ENCODE peak calls at places on chromosomes 4 and X, in four cellular contexts. F is D721Med, E is NCI-H2029, I is breast epithelium. M is an unnamed sample.

GRCh38 chr4:8364848-8365350 is 75.6 kb downstream of the ACOX3 start:
- DNase-seq in F (no peak), I (no peak), E (no peak), M (no peak)

GRCh38 chr4:184317234-184317918 is 99.7 kb upstream of the ENPP6 start:
- DNase-seq in F (no peak), E (no peak), I (no peak), M (no peak)

GRCh38 chrX:39542316-39542715 is 555.4 kb downstream of the BCOR start:
- DNase-seq in I (no peak), E (no peak), F (no peak), M (no peak)

GRCh38 chrX:14927391-14927790 is 54.2 kb downstream of the MOSPD2 start:
- DNase-seq in E (no peak), I (no peak), F (no peak), M (no peak)

GRCh38 chr4:150591284-150591874 is 9.4 kb downstream of the MAB21L2 start:
- DNase-seq in E (no peak), F (no peak), I (no peak), M (peak)

GRCh38 chr4:156594619-156595018 is 377.0 kb downstream of the PDGFC start:
- DNase-seq in I (no peak), F (no peak), E (peak), M (no peak)

GRCh38 chr4:64305565-64306254 is 103.5 kb downstream of the TECRL start:
- DNase-seq in E (no peak), I (no peak), F (no peak), M (no peak)

GRCh38 chr4:15811703-15812325 is 33.7 kb downstream of the CD38 start:
- DNase-seq in E (no peak), F (no peak), I (no peak), M (no peak)

GRCh38 chr4:47334597-47335185 is 128.8 kb downstream of the COMMD8 start:
- DNase-seq in F (no peak), I (no peak), E (no peak), M (no peak)

GRCh38 chr4:176002007-176002623 is 63.5 kb upstream of the WDR17 start:
- DNase-seq in F (peak), I (no peak), E (no peak), M (peak)

GRCh38 chrX:3280706-3281105 is 65.7 kb downstream of the MXRA5 start:
- DNase-seq in E (no peak), I (no peak), F (no peak), M (no peak)

M was measured in NCI-H1092 treated with DMSO at 0.1 percent for 48 hours.